ENCODE peak calls at places on chromosomes 3 and 15, in four cellular contexts. A, X, Z and G are unnamed samples.

GRCh38 chr3:141482250-141482937 is 4.4 kb upstream of the RASA2 start:
- DNase-seq in A (no peak), X (no peak), Z (no peak), G (no peak)

GRCh38 chr3:113439576-113439975 is 1.7 kb downstream of the CFAP44 start:
- DNase-seq in A (no peak), X (no peak), Z (no peak), G (no peak)

GRCh38 chr15:78422571-78423340 is 15.3 kb upstream of the IREB2 start:
- DNase-seq in A (peak), X (peak), Z (peak), G (peak)

GRCh38 chr3:40518848-40519247 is 5.9 kb upstream of the ZNF621 start:
- DNase-seq in A (no peak), X (no peak), Z (no peak), G (no peak)

GRCh38 chr3:134029734-134030381 is at the start of gene SLCO2A1:
- DNase-seq in A (no peak), X (no peak), Z (peak), G (no peak)

GRCh38 chr3:87333393-87333892 is 57.1 kb upstream of the POU1F1 start:
- DNase-seq in A (no peak), X (no peak), Z (no peak), G (peak)

GRCh38 chr3:43998841-43999805 is 242.6 kb upstream of the TOPAZ1 start:
- DNase-seq in A (peak), X (no peak), Z (peak), G (peak)

GRCh38 chr15:84715442-84716035 is 400 bp downstream of the SEC11A start:
- DNase-seq in A (no peak), X (no peak), Z (no peak), G (no peak)

GRCh38 chr15:40050788-40051615 is 12.0 kb upstream of the SRP14 start:
- DNase-seq in A (no peak), X (no peak), Z (peak), G (peak)

GRCh38 chr3:50167069-50167781 is 12.1 kb downstream of the SEMA3F start:
- DNase-seq in A (no peak), X (no peak), Z (no peak), G (peak)

GRCh38 chr3:63351159-63352007 is 73.3 kb downstream of the SYNPR start:
- DNase-seq in A (no peak), X (no peak), Z (no peak), G (no peak)

GRCh38 chr3:139944256-139944910 is 9.4 kb downstream of the CLSTN2 start:
- DNase-seq in A (no peak), X (no peak), Z (no peak), G (no peak)

GRCh38 chr15:42695527-42696071 is 41.3 kb downstream of the CDAN1 start:
- DNase-seq in A (no peak), X (no peak), Z (no peak), G (no peak)

GRCh38 chr3:8205876-8206275 is 295.7 kb upstream of the LMCD1 start:
- DNase-seq in A (no peak), X (no peak), Z (no peak), G (no peak)

GRCh38 chr3:126971891-126972351 is 11.0 kb upstream of the PLXNA1 start:
- DNase-seq in A (peak), X (no peak), Z (peak), G (no peak)

GRCh38 chr3:27535809-27536392 is 51.7 kb upstream of the SLC4A7 start:
- DNase-seq in A (no peak), X (no peak), Z (no peak), G (no peak)

GRCh38 chr15:32851619-32852416 is 134.0 kb downstream of the GREM1 start:
- DNase-seq in A (no peak), X (no peak), Z (no peak), G (no peak)

GRCh38 chr15:68768321-68768720 is 52.4 kb downstream of the ANP32A start:
- DNase-seq in A (no peak), X (no peak), Z (no peak), G (no peak)

GRCh38 chr3:101942356-101942755 is 93.0 kb downstream of the NFKBIZ start:
- DNase-seq in A (no peak), X (no peak), Z (no peak), G (no peak)

GRCh38 chr15:101052031-101052620 is 133.0 kb downstream of the LRRK1 start:
- DNase-seq in A (no peak), X (no peak), Z (no peak), G (no peak)

GRCh38 chr3:129052675-129053074 is 7.9 kb upstream of the GP9 start:
- DNase-seq in A (no peak), X (no peak), Z (no peak), G (no peak)

GRCh38 chr3:171351676-171352075 is 108.5 kb downstream of the TNIK start:
- DNase-seq in A (no peak), X (no peak), Z (no peak), G (peak)

GRCh38 chr3:178603735-178604134 is 67.5 kb downstream of the KCNMB2 start:
- DNase-seq in A (no peak), X (no peak), Z (no peak), G (no peak)

GRCh38 chr15:38127306-38127731 is 125.3 kb upstream of the SPRED1 start:
- DNase-seq in A (no peak), X (no peak), Z (no peak), G (no peak)

GRCh38 chr3:196120291-196120951 is 38.5 kb upstream of the TFRC start:
- DNase-seq in A (no peak), X (no peak), Z (no peak), G (no peak)

GRCh38 chr3:37144806-37145205 is 29.6 kb downstream of the LRRFIP2 start:
- DNase-seq in A (no peak), X (peak), Z (no peak), G (no peak)

GRCh38 chr3:61944736-61945135 is 383.4 kb downstream of the PTPRG start:
- DNase-seq in A (no peak), X (no peak), Z (no peak), G (no peak)

GRCh38 chr3:171306631-171307030 is 153.6 kb downstream of the TNIK start:
- DNase-seq in A (peak), X (no peak), Z (no peak), G (no peak)

GRCh38 chr15:39621210-39621609 is 40.3 kb downstream of the THBS1 start:
- DNase-seq in A (no peak), X (no peak), Z (no peak), G (no peak)

GRCh38 chr3:189340680-189341460 is 169.1 kb downstream of the TPRG1 start:
- DNase-seq in A (no peak), X (no peak), Z (peak), G (no peak)

GRCh38 chr15:41585140-41586047 is 26.4 kb downstream of the TYRO3 start:
- DNase-seq in A (peak), X (peak), Z (peak), G (no peak)

GRCh38 chr15:31262901-31263671 is 63.5 kb upstream of the KLF13 start:
- DNase-seq in A (peak), X (no peak), Z (peak), G (peak)

GRCh38 chr3:73511555-73511954 is 113.2 kb downstream of the PDZRN3 start:
- DNase-seq in A (no peak), X (no peak), Z (no peak), G (no peak)

GRCh38 chr3:775178-775885 is 317.5 kb upstream of the CNTN6 start:
- DNase-seq in A (no peak), X (no peak), Z (no peak), G (no peak)

GRCh38 chr15:57909388-57909787 is 156.1 kb downstream of the ALDH1A2 start:
- DNase-seq in A (no peak), X (no peak), Z (no peak), G (no peak)

GRCh38 chr3:60017631-60018030 is 967.8 kb upstream of the CFAP20DC start:
- DNase-seq in A (no peak), X (peak), Z (no peak), G (no peak)